ENCODE peak calls at places on chromosomes 3 and 15, in four cellular contexts. One of them, this sample, is unnamed. For H3K4me1, the result is how much of the 10 kb centered on the place peaks cover.

GRCh38 chr15:58568157-58568571 is 136.4 kb downstream of the LIPC start:
- DNase-seq in ovary: no peak
- DNase-seq in HCT116: no peak
- DNase-seq in right lobe of liver: no peak
- DNase-seq in this sample: no peak

GRCh38 chr15:96160269-96160668 is 170.2 kb upstream of the NR2F2 start:
- DNase-seq in right lobe of liver: no peak
- DNase-seq in ovary: peak
- DNase-seq in HCT116: no peak
- DNase-seq in this sample: no peak

GRCh38 chr3:163033652-163034051 is 1537.0 kb downstream of the OTOL1 start:
- DNase-seq in HCT116: no peak
- DNase-seq in right lobe of liver: no peak
- DNase-seq in ovary: no peak
- DNase-seq in this sample: no peak

GRCh38 chr3:124800511-124801374 is 70.5 kb downstream of the UMPS start:
- DNase-seq in HCT116: no peak
- DNase-seq in ovary: peak
- DNase-seq in right lobe of liver: peak
- DNase-seq in this sample: no peak

GRCh38 chr15:76844096-76844495 is 61.0 kb downstream of the SCAPER start:
- DNase-seq in right lobe of liver: no peak
- DNase-seq in ovary: no peak
- DNase-seq in HCT116: no peak
- DNase-seq in this sample: no peak

GRCh38 chr3:33355611-33356010 is 78.4 kb downstream of the FBXL2 start:
- DNase-seq in right lobe of liver: no peak
- DNase-seq in ovary: no peak
- DNase-seq in HCT116: no peak
- DNase-seq in this sample: no peak

GRCh38 chr15:70320077-70320830 is 222.5 kb upstream of the TLE3 start:
- DNase-seq in ovary: no peak
- DNase-seq in right lobe of liver: no peak
- DNase-seq in HCT116: no peak
- DNase-seq in this sample: no peak

GRCh38 chr15:51878446-51879386 is 49.3 kb downstream of the TMOD3 start:
- DNase-seq in right lobe of liver: no peak
- DNase-seq in ovary: no peak
- DNase-seq in HCT116: no peak
- DNase-seq in this sample: no peak

GRCh38 chr3:34889641-34890040 is 749.7 kb upstream of the ARPP21 start:
- DNase-seq in right lobe of liver: no peak
- DNase-seq in ovary: no peak
- DNase-seq in HCT116: no peak
- DNase-seq in this sample: no peak

GRCh38 chr3:43867673-43868072 is 176.9 kb downstream of the ABHD5 start:
- DNase-seq in HCT116: no peak
- DNase-seq in right lobe of liver: no peak
- DNase-seq in ovary: no peak
- DNase-seq in this sample: no peak

GRCh38 chr3:128878556-128879124 is 780 bp upstream of the ACAD9 start:
- DNase-seq in right lobe of liver: no peak
- DNase-seq in HCT116: no peak
- DNase-seq in ovary: no peak
- DNase-seq in this sample: peak

GRCh38 chr3:69200384-69201068 is 78.1 kb upstream of the LMOD3 start:
- DNase-seq in right lobe of liver: peak
- DNase-seq in HCT116: no peak
- DNase-seq in ovary: no peak
- DNase-seq in this sample: peak

GRCh38 chr3:127454051-127454450 is 136.5 kb downstream of the TPRA1 start:
- DNase-seq in ovary: peak
- DNase-seq in HCT116: no peak
- DNase-seq in right lobe of liver: peak
- DNase-seq in this sample: peak

GRCh38 chr3:50687127-50687751 is 12.5 kb downstream of the DOCK3 start:
- DNase-seq in HCT116: no peak
- DNase-seq in ovary: no peak
- DNase-seq in right lobe of liver: no peak
- DNase-seq in this sample: no peak

GRCh38 chr3:12841085-12841969 is at the start of gene RPL32:
- DNase-seq in HCT116: peak
- DNase-seq in right lobe of liver: peak
- DNase-seq in ovary: peak
- DNase-seq in this sample: peak

GRCh38 chr3:106184540-106185457 is 316.0 kb upstream of the CBLB start:
- DNase-seq in HCT116: no peak
- DNase-seq in ovary: no peak
- DNase-seq in right lobe of liver: no peak
- DNase-seq in this sample: no peak

GRCh38 chr15:88912500-88912921 is 668 bp downstream of the MFGE8 start:
- DNase-seq in right lobe of liver: peak
- DNase-seq in HCT116: no peak
- DNase-seq in ovary: peak
- DNase-seq in this sample: no peak

GRCh38 chr3:159928071-159928491 is 60.6 kb upstream of the IL12A start:
- DNase-seq in right lobe of liver: no peak
- DNase-seq in ovary: no peak
- DNase-seq in HCT116: no peak
- DNase-seq in this sample: no peak

GRCh38 chr3:78878789-78879515 is 888.8 kb downstream of the ROBO1 start:
- DNase-seq in ovary: no peak
- DNase-seq in HCT116: no peak
- DNase-seq in right lobe of liver: no peak
- DNase-seq in this sample: no peak

GRCh38 chr3:34956511-34956910 is 682.8 kb upstream of the ARPP21 start:
- DNase-seq in right lobe of liver: no peak
- DNase-seq in ovary: no peak
- DNase-seq in HCT116: no peak
- DNase-seq in this sample: no peak

GRCh38 chr3:31289592-31289991 is 243.1 kb upstream of the STT3B start:
- DNase-seq in ovary: no peak
- DNase-seq in right lobe of liver: no peak
- DNase-seq in HCT116: no peak
- DNase-seq in this sample: no peak

GRCh38 chr3:194718069-194718468 is 32.4 kb downstream of the FAM43A start:
- DNase-seq in HCT116: no peak
- DNase-seq in right lobe of liver: no peak
- DNase-seq in ovary: no peak
- DNase-seq in this sample: no peak

GRCh38 chr3:67715911-67716310 is 61.5 kb upstream of the SUCLG2 start:
- DNase-seq in HCT116: no peak
- DNase-seq in ovary: no peak
- DNase-seq in right lobe of liver: no peak
- DNase-seq in this sample: no peak

GRCh38 chr3:172614340-172615274 is 91.4 kb upstream of the TNFSF10 start:
- DNase-seq in right lobe of liver: no peak
- DNase-seq in ovary: no peak
- DNase-seq in HCT116: no peak
- DNase-seq in this sample: no peak

GRCh38 chr3:126476166-126476975 is 680 bp upstream of the ZXDC start:
- DNase-seq in ovary: peak
- DNase-seq in right lobe of liver: no peak
- DNase-seq in HCT116: peak
- DNase-seq in this sample: no peak

GRCh38 chr15:38267416-38268022 is 14.9 kb downstream of the SPRED1 start:
- DNase-seq in ovary: no peak
- DNase-seq in right lobe of liver: no peak
- DNase-seq in HCT116: no peak
- DNase-seq in this sample: no peak

GRCh38 chr15:95812491-95812890 is 518.0 kb upstream of the NR2F2 start:
- DNase-seq in right lobe of liver: no peak
- DNase-seq in ovary: no peak
- DNase-seq in HCT116: no peak
- DNase-seq in this sample: no peak

GRCh38 chr3:94004301-94004910 is 24.0 kb downstream of the STX19 start:
- DNase-seq in ovary: no peak
- DNase-seq in HCT116: peak
- DNase-seq in right lobe of liver: no peak
- DNase-seq in this sample: peak

GRCh38 chr15:99580061-99580460 is 14.3 kb downstream of the MEF2A start:
- DNase-seq in right lobe of liver: no peak
- DNase-seq in ovary: no peak
- DNase-seq in HCT116: no peak
- DNase-seq in this sample: no peak

GRCh38 chr3:52253314-52254260 is 8.0 kb downstream of the PPM1M start:
- DNase-seq in right lobe of liver: no peak
- DNase-seq in HCT116: no peak
- DNase-seq in ovary: no peak
- DNase-seq in this sample: peak

GRCh38 chr3:38565339-38566214 is 69.4 kb downstream of the EXOG start:
- DNase-seq in ovary: no peak
- DNase-seq in HCT116: no peak
- DNase-seq in right lobe of liver: peak
- DNase-seq in this sample: peak

GRCh38 chr15:62426387-62426956 is 261.4 kb upstream of the C2CD4B start:
- DNase-seq in HCT116: no peak
- DNase-seq in ovary: no peak
- DNase-seq in right lobe of liver: peak
- DNase-seq in this sample: no peak

GRCh38 chr3:42846682-42847522 is 28.8 kb downstream of the CYP8B1 start:
- DNase-seq in right lobe of liver: no peak
- DNase-seq in ovary: no peak
- DNase-seq in HCT116: no peak
- DNase-seq in this sample: peak

GRCh38 chr3:46059432-46059831 is 32.1 kb upstream of the XCR1 start:
- DNase-seq in right lobe of liver: no peak
- DNase-seq in HCT116: no peak
- DNase-seq in ovary: no peak
- DNase-seq in this sample: no peak

GRCh38 chr3:159635047-159635641 is 353.5 kb upstream of the IL12A start:
- DNase-seq in right lobe of liver: peak
- DNase-seq in HCT116: no peak
- DNase-seq in ovary: no peak
- DNase-seq in this sample: no peak

GRCh38 chr3:65190111-65190510 is 502.3 kb upstream of the ADAMTS9 start:
- DNase-seq in ovary: no peak
- DNase-seq in HCT116: no peak
- DNase-seq in right lobe of liver: no peak
- DNase-seq in this sample: no peak

GRCh38 chr15:61556037-61556648 is 327.0 kb upstream of the RORA start:
- DNase-seq in HCT116: no peak
- DNase-seq in ovary: no peak
- DNase-seq in right lobe of liver: no peak
- DNase-seq in this sample: no peak

DNA sequence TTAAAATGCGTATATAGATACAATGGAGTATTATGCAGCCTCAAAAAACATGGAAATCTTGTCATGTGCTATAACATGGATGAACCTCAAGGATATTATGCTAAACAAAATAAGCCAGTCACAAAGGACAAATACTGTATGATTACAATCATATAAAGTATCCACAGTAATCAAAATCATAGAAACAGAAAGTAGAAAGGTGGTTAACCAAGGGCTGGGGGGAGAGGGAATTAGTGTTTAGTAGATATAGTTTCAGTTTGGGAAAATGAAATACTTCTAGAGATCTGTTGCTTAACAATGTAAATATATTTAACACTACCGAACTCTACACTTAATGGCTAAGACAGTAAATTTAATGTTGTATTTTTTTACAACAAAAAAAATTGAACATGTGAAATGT is 9.0 kb downstream of the TOP2B start:
- DNase-seq in right lobe of liver: no peak
- DNase-seq in ovary: no peak
- DNase-seq in HCT116: no peak
- DNase-seq in this sample: no peak
- H3K4me1 ChIP-seq in right lobe of liver: under half
- H3K4me1 ChIP-seq in ovary: under half
- H3K4me1 ChIP-seq in HCT116: under half
- H3K4me1 ChIP-seq in this sample: under half

DNA sequence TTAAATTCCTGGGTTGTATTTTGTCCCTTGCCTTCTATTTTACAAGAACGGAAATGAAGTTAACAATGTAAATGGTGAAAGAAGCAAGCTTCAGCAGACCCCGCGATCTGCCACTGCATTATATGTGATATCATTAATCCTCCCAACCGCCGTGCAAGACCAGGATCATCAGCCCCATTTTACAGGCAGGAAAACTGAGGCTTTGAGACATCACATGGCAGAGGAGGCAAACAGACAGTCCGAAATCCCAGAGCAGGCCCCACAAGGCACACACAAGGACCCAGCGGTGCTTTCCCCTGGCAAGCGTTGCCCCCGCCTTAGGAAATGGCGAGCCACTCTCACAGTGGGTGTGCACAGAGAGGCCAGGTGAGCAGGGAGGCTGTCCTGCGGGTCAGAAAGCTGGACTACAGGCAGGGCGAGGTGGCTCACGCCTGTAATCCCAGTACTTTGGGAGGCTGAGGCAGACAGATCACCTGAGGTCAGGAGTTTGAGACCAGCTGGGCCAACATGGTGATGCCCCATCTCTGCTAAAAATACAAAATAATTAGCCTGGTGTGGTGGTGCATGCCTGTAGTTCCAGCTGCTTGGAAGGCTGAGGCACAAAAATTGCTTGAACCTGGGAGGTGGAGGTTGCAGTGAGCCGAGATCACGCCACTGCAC is 16.2 kb downstream of the FGD5 start:
- DNase-seq in right lobe of liver: no peak
- DNase-seq in HCT116: no peak
- DNase-seq in ovary: no peak
- DNase-seq in this sample: no peak
- TF ChIP-seq POLR2A in right lobe of liver: no peak
- TF ChIP-seq POLR2A in HCT116: no peak
- TF ChIP-seq POLR2A in ovary: no peak
- TF ChIP-seq POLR2A in this sample: no peak

GRCh38 chr3:120111898-120112297 is 17.7 kb upstream of the GSK3B start:
- DNase-seq in ovary: no peak
- DNase-seq in right lobe of liver: no peak
- DNase-seq in HCT116: no peak
- DNase-seq in this sample: no peak
- H3K27ac ChIP-seq in ovary: no peak
- H3K27ac ChIP-seq in right lobe of liver: no peak
- H3K27ac ChIP-seq in HCT116: no peak
- H3K27ac ChIP-seq in this sample: no peak

GRCh38 chr3:113533534-113533892 is 1.2 kb downstream of the SIDT1 start:
- DNase-seq in HCT116: no peak
- DNase-seq in right lobe of liver: no peak
- DNase-seq in ovary: no peak
- DNase-seq in this sample: peak
- H3K4me1 ChIP-seq in HCT116: under half
- H3K4me1 ChIP-seq in right lobe of liver: under half
- H3K4me1 ChIP-seq in ovary: under half
- H3K4me1 ChIP-seq in this sample: under half

GRCh38 chr3:141370065-141370533 is 1.8 kb downstream of the ZBTB38 start:
- DNase-seq in right lobe of liver: no peak
- DNase-seq in HCT116: peak
- DNase-seq in ovary: peak
- DNase-seq in this sample: peak
- TF ChIP-seq POLR2A in right lobe of liver: no peak
- TF ChIP-seq POLR2A in HCT116: no peak
- TF ChIP-seq POLR2A in ovary: no peak
- TF ChIP-seq POLR2A in this sample: no peak